ENCODE peak calls at places on chromosome 10, in four cellular contexts. P is transverse colon; Y is CD8-positive, alpha-beta T cell; J is GM23248. V is an unnamed sample. For H3K9me3, the result is how much of the 10 kb centered on the place peaks cover.

GRCh38 chr10:112792487-112793196 is 157.4 kb upstream of the TCF7L2 start:
- DNase-seq in P (peak), Y (no peak), J (peak), V (peak)

GRCh38 chr10:42753126-42753506 is 29.5 kb upstream of the BMS1 start:
- DNase-seq in P (peak), Y (peak), J (peak), V (peak)

GRCh38 chr10:6320320-6321010 is 117.7 kb downstream of the PFKFB3 start:
- DNase-seq in P (no peak), Y (no peak), J (no peak), V (no peak)

GRCh38 chr10:22615819-22616499 is 98.4 kb downstream of the PIP4K2A start:
- DNase-seq in P (peak), Y (no peak), J (no peak), V (peak)

GRCh38 chr10:46550076-46550790 is 6.2 kb downstream of the GPRIN2 start:
- DNase-seq in P (peak), Y (no peak), J (no peak), V (no peak)

GRCh38 chr10:1507436-1507835 is 229.9 kb downstream of the ADARB2 start:
- DNase-seq in P (no peak), Y (no peak), J (no peak), V (no peak)

GRCh38 chr10:33675235-33675634 is 340.8 kb upstream of the NRP1 start:
- DNase-seq in P (no peak), Y (no peak), J (no peak), V (no peak)

GRCh38 chr10:107966817-107967216 is 802.3 kb upstream of the SORCS1 start:
- DNase-seq in P (no peak), Y (no peak), J (peak), V (no peak)

GRCh38 chr10:74047304-74047703 is 49.4 kb downstream of the VCL start:
- DNase-seq in P (no peak), Y (no peak), J (peak), V (no peak)

GRCh38 chr10:70736470-70736982 is 48.7 kb downstream of the TBATA start:
- DNase-seq in P (no peak), Y (no peak), J (no peak), V (no peak)

GRCh38 chr10:122565766-122566206 is 5.2 kb downstream of the DMBT1 start:
- DNase-seq in P (peak), Y (peak), J (peak), V (peak)

GRCh38 chr10:133299224-133299623 is 9.4 kb downstream of the TUBGCP2 start:
- DNase-seq in P (no peak), Y (no peak), J (no peak), V (no peak)

GRCh38 chr10:27450225-27450624 is 53.9 kb upstream of the RAB18 start:
- DNase-seq in P (no peak), Y (no peak), J (no peak), V (no peak)

GRCh38 chr10:117674641-117675040 is 132.1 kb downstream of the EMX2 start:
- DNase-seq in P (no peak), Y (no peak), J (no peak), V (no peak)

GRCh38 chr10:12897278-12897677 is 104.2 kb downstream of the CCDC3 start:
- DNase-seq in P (no peak), Y (no peak), J (no peak), V (no peak)

GRCh38 chr10:30756151-30756550 is 126.6 kb upstream of the LYZL2 start:
- DNase-seq in P (no peak), Y (no peak), J (no peak), V (no peak)

GRCh38 chr10:132438091-132439024 is 41.4 kb downstream of the PWWP2B start:
- DNase-seq in P (no peak), Y (no peak), J (no peak), V (no peak)

GRCh38 chr10:31693499-31693898 is 235.1 kb downstream of the ARHGAP12 start:
- DNase-seq in P (peak), Y (no peak), J (no peak), V (no peak)

GRCh38 chr10:123301077-123301875 is 147.1 kb downstream of the BUB3 start:
- DNase-seq in P (peak), Y (no peak), J (peak), V (peak)

GRCh38 chr10:107144490-107144889 is 20.0 kb downstream of the SORCS1 start:
- DNase-seq in P (no peak), Y (no peak), J (no peak), V (no peak)

GRCh38 chr10:6239213-6239991 is 36.7 kb downstream of the PFKFB3 start:
- DNase-seq in P (peak), Y (peak), J (peak), V (peak)

GRCh38 chr10:113463777-113464176 is 89.1 kb upstream of the HABP2 start:
- DNase-seq in P (no peak), Y (no peak), J (peak), V (no peak)

GRCh38 chr10:86113983-86114382 is 252.6 kb downstream of the GRID1 start:
- DNase-seq in P (no peak), Y (no peak), J (no peak), V (no peak)

GRCh38 chr10:73785721-73786511 is 510 bp downstream of the ZSWIM8 start:
- DNase-seq in P (peak), Y (peak), J (peak), V (peak)

GRCh38 chr10:126197036-126197543 is 191.2 kb downstream of the ADAM12 start:
- DNase-seq in P (no peak), Y (no peak), J (no peak), V (no peak)

GRCh38 chr10:5284311-5285057 is 80.3 kb upstream of the UCN3 start:
- DNase-seq in P (no peak), Y (no peak), J (peak), V (no peak)

GRCh38 chr10:94213980-94214379 is 148.8 kb downstream of the NOC3L start:
- DNase-seq in P (no peak), Y (no peak), J (no peak), V (no peak)

GRCh38 chr10:96718304-96718990 is 1.9 kb downstream of the PIK3AP1 start:
- DNase-seq in P (no peak), Y (no peak), J (no peak), V (no peak)

GRCh38 chr10:120948889-120949382 is 97.8 kb downstream of the WDR11 start:
- DNase-seq in P (peak), Y (peak), J (peak), V (no peak)

GRCh38 chr10:26367771-26368170 is 70.4 kb upstream of the APBB1IP start:
- DNase-seq in P (no peak), Y (peak), J (peak), V (peak)

GRCh38 chr10:104680467-104681401 is 39.6 kb downstream of the SORCS3 start:
- DNase-seq in P (no peak), Y (no peak), J (peak), V (peak)

GRCh38 chr10:59907918-59908807 is 1.8 kb upstream of the CCDC6 start:
- DNase-seq in P (peak), Y (peak), J (peak), V (peak)

GRCh38 chr10:84360634-84361365 is 32.4 kb downstream of the CCSER2 start:
- DNase-seq in P (no peak), Y (no peak), J (peak), V (no peak)

GRCh38 chr10:103637855-103638561 is 144.5 kb downstream of the NEURL1 start:
- DNase-seq in P (peak), Y (no peak), J (peak), V (peak)

GRCh38 chr10:26311383-26311940 is 94.9 kb downstream of the GAD2 start:
- DNase-seq in P (no peak), Y (no peak), J (peak), V (no peak)

GRCh38 chr10:3747248-3747960 is 37.6 kb downstream of the KLF6 start:
- DNase-seq in P (no peak), Y (no peak), J (no peak), V (no peak)
- H3K4me3 ChIP-seq in P (no peak), Y (no peak), J (no peak), V (no peak)

GRCh38 chr10:128277267-128277666 is 151.0 kb upstream of the MKI67 start:
- DNase-seq in P (no peak), Y (no peak), J (no peak), V (no peak)
- H3K9me3 ChIP-seq in P (under half), Y (under half), J (under half), V (under half)

DNA sequence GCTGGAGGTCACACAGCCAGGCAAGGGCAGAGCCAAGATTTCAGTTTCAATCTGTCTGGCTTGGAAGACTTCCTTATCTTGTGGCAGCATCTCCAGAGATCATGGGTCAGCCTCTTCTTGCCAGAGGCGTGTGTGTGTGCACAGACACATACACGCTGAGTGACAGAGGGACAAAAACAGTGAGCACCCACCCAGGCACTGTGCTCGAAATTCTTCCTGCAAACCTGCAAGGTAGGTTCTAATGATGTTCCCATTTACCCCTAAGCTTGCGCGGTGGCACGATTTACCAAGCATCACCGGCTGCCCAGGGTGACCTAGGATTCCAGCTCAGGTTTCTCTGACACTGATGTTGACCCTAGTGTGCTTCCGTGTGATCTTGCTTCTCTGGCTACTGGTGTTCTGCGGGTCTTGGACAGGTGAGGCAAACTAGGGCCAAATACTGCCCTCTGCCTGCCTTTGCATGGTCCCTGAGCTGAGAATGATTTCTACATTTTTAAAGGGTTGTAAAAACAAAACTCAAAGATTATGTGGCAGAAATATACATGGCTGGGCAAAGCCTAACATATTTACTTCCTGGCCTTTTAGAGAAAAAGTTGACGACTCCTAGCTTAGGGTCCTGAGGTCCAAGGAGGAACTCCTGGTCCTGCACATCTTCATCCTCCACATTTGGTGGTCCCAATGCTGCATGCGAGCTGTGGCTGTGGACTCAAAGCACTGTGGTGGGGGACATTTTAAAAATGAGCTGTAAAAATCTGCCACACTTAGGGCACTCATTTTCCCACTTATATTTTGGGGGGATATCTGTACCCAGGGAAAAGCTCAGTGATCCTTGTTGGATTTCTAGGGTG is 268.5 kb downstream of the RPS24 start:
- DNase-seq in P (no peak), Y (no peak), J (peak), V (no peak)
- H3K4me3 ChIP-seq in P (no peak), Y (peak), J (peak), V (no peak)

GRCh38 chr10:89879121-89879520 is 177.7 kb downstream of the KIF20B start:
- DNase-seq in P (no peak), Y (no peak), J (no peak), V (no peak)
- H3K9me3 ChIP-seq in P (under half), Y (under half), J (under half), V (under half)

DNA sequence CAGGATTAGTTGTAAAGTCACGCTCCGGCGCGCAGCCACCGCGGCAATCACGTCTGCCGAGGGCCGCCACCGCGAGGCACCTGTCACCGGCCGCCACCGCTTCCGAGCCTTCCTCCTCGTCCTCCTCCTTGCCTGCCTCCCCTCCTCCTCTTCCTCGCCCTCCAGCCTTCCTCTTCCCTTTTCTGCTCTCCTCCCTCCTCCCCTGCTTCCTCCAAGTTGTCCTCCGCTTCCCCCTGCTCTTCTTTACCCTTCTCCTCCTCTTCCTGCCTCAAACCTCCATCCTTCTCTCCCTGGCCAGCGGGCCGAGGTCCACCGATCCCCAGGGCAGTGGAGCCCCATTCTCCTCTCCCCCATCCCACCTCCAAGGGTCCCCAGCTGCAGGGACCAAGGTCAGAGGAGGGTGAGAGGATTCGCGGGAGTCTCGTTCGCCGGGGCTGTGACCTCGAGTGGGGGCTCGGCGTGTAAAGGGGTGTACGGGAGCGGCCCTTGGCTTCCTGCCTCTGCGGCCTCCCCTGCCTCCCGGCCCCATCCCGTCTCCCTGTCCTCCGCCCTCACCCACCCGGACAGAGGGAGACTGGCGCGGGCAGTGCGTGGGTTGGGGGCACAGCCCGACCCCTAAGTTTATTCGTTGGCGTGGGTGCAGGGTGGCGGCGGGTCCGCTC is 89.5 kb upstream of the PAX2 start:
- DNase-seq in P (no peak), Y (no peak), J (no peak), V (no peak)
- H3K4me3 ChIP-seq in P (no peak), Y (peak), J (no peak), V (no peak)

GRCh38 chr10:82148764-82149163 is 273.8 kb downstream of the NRG3 start:
- DNase-seq in P (no peak), Y (no peak), J (no peak), V (no peak)
- H3K9me3 ChIP-seq in P (under half), Y (under half), J (under half), V (under half)

GRCh38 chr10:52314822-52315552 is 906 bp downstream of the DKK1 start:
- DNase-seq in P (peak), Y (no peak), J (peak), V (peak)

GRCh38 chr10:52318136-52318810 is 4.2 kb downstream of the DKK1 start:
- DNase-seq in P (no peak), Y (no peak), J (peak), V (peak)

GRCh38 chr10:52314007-52314821 is at the start of gene DKK1:
- DNase-seq in P (peak), Y (no peak), J (peak), V (peak)

GRCh38 chr10:52316500-52316899 is 2.4 kb downstream of the DKK1 start:
- DNase-seq in P (no peak), Y (no peak), J (no peak), V (no peak)

GRCh38 chr10:52316005-52316404 is 1.9 kb downstream of the DKK1 start:
- DNase-seq in P (no peak), Y (no peak), J (peak), V (no peak)
- H3K4me3 ChIP-seq in P (no peak), Y (no peak), J (peak), V (peak)

GRCh38 chr10:125002044-125002422 is 60.1 kb downstream of the ZRANB1 start:
- DNase-seq in P (no peak), Y (no peak), J (no peak), V (no peak)
- H3K9me3 ChIP-seq in P (under half), Y (under half), J (under half), V (under half)

GRCh38 chr10:97773096-97773495 is 1.3 kb upstream of the SFRP5 start:
- DNase-seq in P (no peak), Y (no peak), J (no peak), V (no peak)

GRCh38 chr10:97768322-97769315 is 3.2 kb downstream of the SFRP5 start:
- DNase-seq in P (no peak), Y (no peak), J (no peak), V (no peak)

GRCh38 chr10:97771055-97771811 is 566 bp downstream of the SFRP5 start:
- DNase-seq in P (no peak), Y (no peak), J (peak), V (peak)

GRCh38 chr10:97771913-97772823 is at the start of gene SFRP5:
- DNase-seq in P (no peak), Y (no peak), J (no peak), V (no peak)

GRCh38 chr10:97770265-97770664 is 1.5 kb downstream of the SFRP5 start:
- DNase-seq in P (no peak), Y (no peak), J (no peak), V (no peak)
- H3K4me3 ChIP-seq in P (no peak), Y (no peak), J (no peak), V (no peak)

GRCh38 chr10:128982179-128982915 is 484.7 kb upstream of the MGMT start:
- DNase-seq in P (no peak), Y (no peak), J (no peak), V (no peak)

GRCh38 chr10:128976886-128977285 is 490.2 kb upstream of the MGMT start:
- DNase-seq in P (no peak), Y (no peak), J (no peak), V (no peak)

GRCh38 chr10:128979405-128979804 is 487.6 kb upstream of the MGMT start:
- DNase-seq in P (no peak), Y (no peak), J (no peak), V (no peak)

DNA sequence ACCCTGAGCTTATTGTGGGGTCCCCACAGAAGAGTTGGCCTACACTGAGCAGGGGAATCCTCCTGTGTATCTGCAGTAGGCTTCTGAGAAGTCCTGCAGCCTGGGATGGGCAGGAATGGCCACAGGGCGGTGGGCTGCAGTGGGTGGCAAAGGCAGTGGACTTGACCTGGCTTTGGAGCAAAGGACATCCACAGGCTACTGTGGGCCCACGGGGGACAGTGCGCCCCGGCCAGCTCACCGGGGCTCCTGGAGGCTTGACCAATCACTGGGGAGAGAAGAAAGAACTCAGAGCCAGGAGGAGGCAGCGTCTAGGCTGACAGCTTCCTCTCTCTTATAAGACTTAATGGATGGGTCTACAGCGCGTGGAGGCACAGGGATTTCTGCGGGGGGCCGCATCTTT is 488.8 kb upstream of the MGMT start:
- DNase-seq in P (no peak), Y (no peak), J (no peak), V (no peak)
- H3K9me3 ChIP-seq in P (under half), Y (under half), J (under half), V (under half)

V was measured in MG63.